ENCODE peak calls at places on chromosome 3, in ten cellular contexts. L is CD4-positive, CD25-positive, alpha-beta regulatory T cell; O is nephron progenitor cell; W is NT2/D1; B is stimulated activated CD4-positive, alpha-beta T cell treated with anti-CD3 and anti-CD28 coated beads, Interleukin-2, amount 100 ng/mL, for 48 hours; Y is occipital lobe; V is HEK293T; R is left colon; A is activated naive CD8-positive, alpha-beta T cell treated with anti-CD3 and anti-CD28 coated beads, Interleukin-2, amount 50 U/mL, for 24 hours; U is activated CD4-positive, alpha-beta memory T cell treated with anti-CD3 and anti-CD28 coated beads for 36 hours. K is an unnamed sample.

GRCh38 chr3:123071146-123071545 is 4.3 kb downstream of the PDIA5 start:
- DNase-seq in B (no peak), Y (peak), W (no peak), O (no peak), L (no peak), R (no peak), A (no peak), U (no peak), V (peak), K (no peak)

GRCh38 chr3:112097378-112097777 is 11.2 kb downstream of the C3orf52 start:
- DNase-seq in V (peak), R (peak), L (no peak), W (no peak), O (no peak), A (no peak), U (peak), B (no peak), Y (no peak), K (no peak)

GRCh38 chr3:172713316-172713715 is 2.4 kb upstream of the NCEH1 start:
- DNase-seq in W (no peak), O (no peak), R (no peak), U (no peak), L (no peak), Y (no peak), A (no peak), B (no peak), V (no peak), K (no peak)

GRCh38 chr3:153414972-153415371 is 252.9 kb downstream of the RAP2B start:
- DNase-seq in R (no peak), W (no peak), V (no peak), L (no peak), U (no peak), A (no peak), O (no peak), B (no peak), Y (no peak), K (no peak)

GRCh38 chr3:43171770-43172169 is 65.9 kb upstream of the POMGNT2 start:
- DNase-seq in B (no peak), A (no peak), L (no peak), U (no peak), V (no peak), O (no peak), W (no peak), R (no peak), Y (no peak), K (no peak)

GRCh38 chr3:79086514-79086913 is 681.3 kb downstream of the ROBO1 start:
- DNase-seq in B (peak), V (peak), A (peak), W (peak), Y (peak), L (no peak), O (peak), R (peak), U (peak), K (no peak)

GRCh38 chr3:87733671-87734367 is 325.0 kb downstream of the CGGBP1 start:
- DNase-seq in R (no peak), V (no peak), L (no peak), U (no peak), W (no peak), Y (no peak), A (no peak), B (no peak), O (no peak), K (no peak)

GRCh38 chr3:106805625-106806024 is 571.6 kb upstream of the CCDC54 start:
- DNase-seq in O (no peak), A (no peak), W (no peak), U (no peak), R (no peak), V (no peak), Y (no peak), L (no peak), B (no peak), K (no peak)

GRCh38 chr3:185153170-185153733 is 392 bp upstream of the C3orf70 start:
- DNase-seq in O (peak), Y (peak), W (no peak), R (peak), B (peak), A (no peak), L (no peak), U (peak), V (no peak), K (peak)

GRCh38 chr3:118187221-118187620 is 847.4 kb downstream of the IGSF11 start:
- DNase-seq in A (no peak), R (no peak), L (no peak), O (no peak), U (no peak), W (no peak), Y (no peak), B (no peak), V (no peak), K (no peak)

GRCh38 chr3:52072020-52072419 is 15.6 kb upstream of the DUSP7 start:
- DNase-seq in L (no peak), O (no peak), R (no peak), W (no peak), Y (no peak), U (no peak), V (no peak), A (no peak), B (no peak), K (no peak)

GRCh38 chr3:123027292-123028232 is at the start of gene SEMA5B:
- DNase-seq in V (peak), A (peak), R (peak), B (peak), W (peak), Y (no peak), O (peak), U (peak), L (peak), K (peak)

GRCh38 chr3:184336484-184337230 is 743 bp upstream of the FAM131A start:
- DNase-seq in B (no peak), Y (no peak), V (peak), R (peak), L (no peak), O (no peak), A (no peak), W (peak), U (no peak), K (peak)